ENCODE peak calls at places on chromosomes 2 and 18, in five cellular contexts. One of them, this sample, is unnamed. For H3K4me1, the result is how much of the 10 kb centered on the place peaks cover.

GRCh38 chr2:231764752-231765151 is 16.3 kb downstream of the PDE6D start:
- DNase-seq in ovary: no peak
- DNase-seq in sigmoid colon: no peak
- DNase-seq in suprapubic skin: no peak
- DNase-seq in A549: no peak
- DNase-seq in this sample: no peak

GRCh38 chr18:48842259-48843061 is 108.3 kb downstream of the SMAD7 start:
- DNase-seq in suprapubic skin: peak
- DNase-seq in A549: no peak
- DNase-seq in ovary: no peak
- DNase-seq in sigmoid colon: no peak
- DNase-seq in this sample: no peak

GRCh38 chr18:49869354-49869753 is 56.0 kb upstream of the ACAA2 start:
- DNase-seq in sigmoid colon: no peak
- DNase-seq in ovary: no peak
- DNase-seq in suprapubic skin: no peak
- DNase-seq in A549: no peak
- DNase-seq in this sample: no peak

GRCh38 chr2:215264374-215264773 is 47.5 kb upstream of the ATIC start:
- DNase-seq in suprapubic skin: no peak
- DNase-seq in ovary: no peak
- DNase-seq in sigmoid colon: no peak
- DNase-seq in A549: no peak
- DNase-seq in this sample: no peak

GRCh38 chr18:3015203-3015590 is 2.3 kb upstream of the LPIN2 start:
- DNase-seq in A549: peak
- DNase-seq in suprapubic skin: peak
- DNase-seq in sigmoid colon: no peak
- DNase-seq in ovary: peak
- DNase-seq in this sample: no peak

GRCh38 chr2:128341621-128342020 is 23.0 kb upstream of the HS6ST1 start:
- DNase-seq in sigmoid colon: no peak
- DNase-seq in suprapubic skin: no peak
- DNase-seq in ovary: no peak
- DNase-seq in A549: no peak
- DNase-seq in this sample: no peak

GRCh38 chr18:76973512-76974302 is 151.3 kb downstream of the ZNF236 start:
- DNase-seq in A549: no peak
- DNase-seq in sigmoid colon: no peak
- DNase-seq in ovary: no peak
- DNase-seq in suprapubic skin: no peak
- DNase-seq in this sample: no peak

GRCh38 chr2:145190031-145190703 is 670.2 kb upstream of the ZEB2 start:
- DNase-seq in A549: no peak
- DNase-seq in sigmoid colon: no peak
- DNase-seq in ovary: no peak
- DNase-seq in suprapubic skin: no peak
- DNase-seq in this sample: no peak

GRCh38 chr2:121084137-121084680 is 200.8 kb downstream of the TFCP2L1 start:
- DNase-seq in sigmoid colon: no peak
- DNase-seq in A549: no peak
- DNase-seq in suprapubic skin: no peak
- DNase-seq in ovary: no peak
- DNase-seq in this sample: no peak

GRCh38 chr2:55401124-55401523 is 18.5 kb downstream of the CCDC88A start:
- DNase-seq in ovary: no peak
- DNase-seq in A549: no peak
- DNase-seq in suprapubic skin: no peak
- DNase-seq in sigmoid colon: no peak
- DNase-seq in this sample: no peak

GRCh38 chr2:206701952-206702630 is 16.1 kb downstream of the DYTN start:
- DNase-seq in suprapubic skin: no peak
- DNase-seq in sigmoid colon: no peak
- DNase-seq in ovary: no peak
- DNase-seq in A549: no peak
- DNase-seq in this sample: no peak

GRCh38 chr2:39696838-39697237 is 31.1 kb downstream of the TMEM178A start:
- DNase-seq in suprapubic skin: no peak
- DNase-seq in A549: peak
- DNase-seq in ovary: no peak
- DNase-seq in sigmoid colon: no peak
- DNase-seq in this sample: no peak

GRCh38 chr2:29013046-29013780 is 32.1 kb downstream of the TOGARAM2 start:
- DNase-seq in sigmoid colon: no peak
- DNase-seq in ovary: no peak
- DNase-seq in suprapubic skin: no peak
- DNase-seq in A549: no peak
- DNase-seq in this sample: no peak

GRCh38 chr2:60884795-60885194 is 3.4 kb downstream of the REL start:
- DNase-seq in A549: no peak
- DNase-seq in sigmoid colon: no peak
- DNase-seq in suprapubic skin: no peak
- DNase-seq in ovary: no peak
- DNase-seq in this sample: no peak

GRCh38 chr2:221060335-221060734 is 511.8 kb downstream of the EPHA4 start:
- DNase-seq in suprapubic skin: no peak
- DNase-seq in sigmoid colon: no peak
- DNase-seq in ovary: no peak
- DNase-seq in A549: no peak
- DNase-seq in this sample: no peak

GRCh38 chr2:96951125-96951654 is 35.2 kb downstream of the FAM178B start:
- DNase-seq in ovary: peak
- DNase-seq in suprapubic skin: no peak
- DNase-seq in sigmoid colon: peak
- DNase-seq in A549: peak
- DNase-seq in this sample: peak

GRCh38 chr2:197437380-197437779 is 2.6 kb upstream of the SF3B1 start:
- DNase-seq in A549: no peak
- DNase-seq in sigmoid colon: no peak
- DNase-seq in ovary: no peak
- DNase-seq in suprapubic skin: no peak
- DNase-seq in this sample: no peak

GRCh38 chr2:241811209-241811951 is 2.4 kb downstream of the NEU4 start:
- DNase-seq in A549: no peak
- DNase-seq in suprapubic skin: peak
- DNase-seq in ovary: no peak
- DNase-seq in sigmoid colon: peak
- DNase-seq in this sample: no peak

GRCh38 chr2:8494589-8494988 is 187.3 kb upstream of the ID2 start:
- DNase-seq in ovary: peak
- DNase-seq in suprapubic skin: peak
- DNase-seq in A549: no peak
- DNase-seq in sigmoid colon: peak
- DNase-seq in this sample: no peak

GRCh38 chr2:60468390-60469085 is 84.9 kb downstream of the BCL11A start:
- DNase-seq in ovary: no peak
- DNase-seq in sigmoid colon: no peak
- DNase-seq in A549: no peak
- DNase-seq in suprapubic skin: no peak
- DNase-seq in this sample: no peak

GRCh38 chr2:127097471-127097765 is 9.5 kb downstream of the BIN1 start:
- DNase-seq in suprapubic skin: no peak
- DNase-seq in ovary: no peak
- DNase-seq in A549: no peak
- DNase-seq in sigmoid colon: peak
- DNase-seq in this sample: no peak

GRCh38 chr2:8258406-8258805 is 423.4 kb upstream of the ID2 start:
- DNase-seq in A549: no peak
- DNase-seq in ovary: no peak
- DNase-seq in suprapubic skin: no peak
- DNase-seq in sigmoid colon: no peak
- DNase-seq in this sample: no peak

GRCh38 chr2:160512484-160512883 is 18.9 kb upstream of the RBMS1 start:
- DNase-seq in sigmoid colon: no peak
- DNase-seq in ovary: no peak
- DNase-seq in suprapubic skin: no peak
- DNase-seq in A549: no peak
- DNase-seq in this sample: no peak

GRCh38 chr2:190431907-190432306 is 23.8 kb downstream of the MFSD6 start:
- DNase-seq in suprapubic skin: no peak
- DNase-seq in A549: no peak
- DNase-seq in sigmoid colon: no peak
- DNase-seq in ovary: no peak
- DNase-seq in this sample: no peak

GRCh38 chr2:49035477-49035876 is 118.8 kb downstream of the FSHR start:
- DNase-seq in sigmoid colon: no peak
- DNase-seq in ovary: no peak
- DNase-seq in A549: no peak
- DNase-seq in suprapubic skin: no peak
- DNase-seq in this sample: no peak

GRCh38 chr2:133157141-133157540 is 411.1 kb downstream of the NCKAP5 start:
- DNase-seq in A549: no peak
- DNase-seq in sigmoid colon: no peak
- DNase-seq in suprapubic skin: no peak
- DNase-seq in ovary: no peak
- DNase-seq in this sample: no peak

GRCh38 chr2:118698564-118698963 is 148.9 kb downstream of the EN1 start:
- DNase-seq in sigmoid colon: no peak
- DNase-seq in A549: no peak
- DNase-seq in ovary: no peak
- DNase-seq in suprapubic skin: no peak
- DNase-seq in this sample: no peak

GRCh38 chr2:240576036-240576435 is 7.8 kb downstream of the RNPEPL1 start:
- DNase-seq in sigmoid colon: no peak
- DNase-seq in ovary: no peak
- DNase-seq in A549: no peak
- DNase-seq in suprapubic skin: no peak
- DNase-seq in this sample: no peak

GRCh38 chr2:240573516-240574385 is 5.5 kb downstream of the RNPEPL1 start:
- DNase-seq in suprapubic skin: no peak
- DNase-seq in A549: no peak
- DNase-seq in sigmoid colon: peak
- DNase-seq in ovary: no peak
- DNase-seq in this sample: no peak

GRCh38 chr2:240573071-240573515 is 4.8 kb downstream of the RNPEPL1 start:
- DNase-seq in suprapubic skin: peak
- DNase-seq in ovary: no peak
- DNase-seq in sigmoid colon: peak
- DNase-seq in A549: no peak
- DNase-seq in this sample: no peak

GRCh38 chr2:240575101-240575965 is 7.0 kb downstream of the RNPEPL1 start:
- DNase-seq in sigmoid colon: peak
- DNase-seq in ovary: no peak
- DNase-seq in suprapubic skin: no peak
- DNase-seq in A549: no peak
- DNase-seq in this sample: no peak

DNA sequence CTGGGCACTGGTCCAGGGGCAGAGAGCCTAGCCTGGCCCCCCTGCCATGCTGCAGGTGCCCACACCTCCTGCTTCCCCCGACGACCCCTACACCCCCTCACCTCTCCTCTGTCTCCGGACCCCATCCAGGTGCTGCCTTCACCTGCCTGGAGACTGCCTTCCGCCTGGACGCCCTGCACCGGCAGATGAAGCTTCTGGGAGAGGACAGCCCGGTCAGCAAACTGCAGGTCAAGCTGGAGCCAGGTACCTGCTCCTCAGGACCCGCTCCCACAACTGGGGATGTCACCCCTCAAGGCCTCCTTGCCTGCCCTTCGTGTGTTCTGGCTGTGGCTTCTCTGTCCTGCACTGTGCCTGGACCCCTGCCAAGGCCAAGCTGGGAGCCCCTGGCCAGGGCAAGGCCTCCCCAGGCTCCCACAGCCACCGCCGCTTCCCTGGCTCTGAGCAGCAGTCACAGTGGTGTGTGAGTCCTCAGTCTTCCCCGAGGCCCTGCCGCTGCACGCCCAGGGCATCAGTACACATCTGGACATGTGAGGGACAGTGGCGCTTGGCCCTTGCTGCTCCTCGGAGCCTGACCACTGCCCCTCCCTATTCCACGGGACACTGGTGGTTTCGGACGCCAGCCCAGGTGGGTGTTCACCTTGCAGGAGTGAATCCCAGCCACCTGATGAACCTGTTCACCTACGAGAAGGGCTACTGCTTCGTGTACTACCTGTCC is 6.3 kb downstream of the RNPEPL1 start:
- DNase-seq in sigmoid colon: peak
- DNase-seq in suprapubic skin: no peak
- DNase-seq in A549: no peak
- DNase-seq in ovary: no peak
- DNase-seq in this sample: no peak
- H3K4me1 ChIP-seq in sigmoid colon: under half
- H3K4me1 ChIP-seq in suprapubic skin: half or more
- H3K4me1 ChIP-seq in A549: under half
- H3K4me1 ChIP-seq in ovary: under half
- H3K4me1 ChIP-seq in this sample: under half

GRCh38 chr18:65606551-65607130 is 144.2 kb upstream of the CDH7 start:
- DNase-seq in A549: no peak
- DNase-seq in sigmoid colon: no peak
- DNase-seq in suprapubic skin: no peak
- DNase-seq in ovary: no peak
- DNase-seq in this sample: no peak

GRCh38 chr18:65607161-65607560 is 143.7 kb upstream of the CDH7 start:
- DNase-seq in A549: no peak
- DNase-seq in ovary: no peak
- DNase-seq in sigmoid colon: no peak
- DNase-seq in suprapubic skin: no peak
- DNase-seq in this sample: no peak

GRCh38 chr18:65601775-65602174 is 149.0 kb upstream of the CDH7 start:
- DNase-seq in ovary: no peak
- DNase-seq in sigmoid colon: no peak
- DNase-seq in suprapubic skin: no peak
- DNase-seq in A549: no peak
- DNase-seq in this sample: no peak
- TF ChIP-seq EP300 in ovary: no peak
- TF ChIP-seq EP300 in sigmoid colon: no peak
- TF ChIP-seq EP300 in suprapubic skin: no peak
- TF ChIP-seq EP300 in A549: no peak
- TF ChIP-seq EP300 in this sample: no peak

GRCh38 chr18:74419761-74420160 is 37.3 kb downstream of the DIPK1C start:
- DNase-seq in suprapubic skin: no peak
- DNase-seq in A549: no peak
- DNase-seq in ovary: no peak
- DNase-seq in sigmoid colon: no peak
- DNase-seq in this sample: no peak

GRCh38 chr18:74416124-74416523 is 41.0 kb downstream of the DIPK1C start:
- DNase-seq in sigmoid colon: no peak
- DNase-seq in suprapubic skin: no peak
- DNase-seq in ovary: no peak
- DNase-seq in A549: no peak
- DNase-seq in this sample: no peak

GRCh38 chr18:74420926-74421325 is 36.2 kb downstream of the DIPK1C start:
- DNase-seq in A549: no peak
- DNase-seq in ovary: no peak
- DNase-seq in suprapubic skin: no peak
- DNase-seq in sigmoid colon: no peak
- DNase-seq in this sample: no peak

GRCh38 chr18:74420491-74420890 is 36.6 kb downstream of the DIPK1C start:
- DNase-seq in sigmoid colon: peak
- DNase-seq in A549: no peak
- DNase-seq in suprapubic skin: no peak
- DNase-seq in ovary: no peak
- DNase-seq in this sample: no peak

GRCh38 chr18:74418023-74418422 is 39.1 kb downstream of the DIPK1C start:
- DNase-seq in A549: no peak
- DNase-seq in sigmoid colon: no peak
- DNase-seq in suprapubic skin: no peak
- DNase-seq in ovary: no peak
- DNase-seq in this sample: no peak
- H3K4me1 ChIP-seq in A549: under half
- H3K4me1 ChIP-seq in sigmoid colon: under half
- H3K4me1 ChIP-seq in suprapubic skin: under half
- H3K4me1 ChIP-seq in ovary: under half
- H3K4me1 ChIP-seq in this sample: under half

GRCh38 chr18:9943311-9943710 is 29.5 kb downstream of the VAPA start:
- DNase-seq in sigmoid colon: no peak
- DNase-seq in ovary: no peak
- DNase-seq in suprapubic skin: no peak
- DNase-seq in A549: no peak
- DNase-seq in this sample: no peak
- TF ChIP-seq EP300 in sigmoid colon: no peak
- TF ChIP-seq EP300 in ovary: no peak
- TF ChIP-seq EP300 in suprapubic skin: no peak
- TF ChIP-seq EP300 in A549: no peak
- TF ChIP-seq EP300 in this sample: no peak

This sample was measured in tibial nerve.